ENCODE peak calls at places on chromosomes 12 and 14, in four cellular contexts. W is brain microvascular endothelial cell, P is PC-9, T is astrocyte. N is an unnamed sample.

GRCh38 chr12:120500577-120500976 is 4.7 kb downstream of the DYNLL1 start:
- DNase-seq in W (peak), P (no peak), T (no peak), N (no peak)

GRCh38 chr12:76777765-76778216 is 13.9 kb downstream of the ZDHHC17 start:
- DNase-seq in P (no peak), W (no peak), T (no peak), N (no peak)

GRCh38 chr12:75712223-75712622 is 200.8 kb upstream of the KRR1 start:
- DNase-seq in P (no peak), T (peak), W (no peak), N (no peak)

GRCh38 chr14:93980464-93981201 is 4.3 kb upstream of the ASB2 start:
- DNase-seq in W (no peak), T (peak), P (no peak), N (no peak)

GRCh38 chr14:69772082-69773017 is 5.4 kb downstream of the SRSF5 start:
- DNase-seq in P (no peak), W (no peak), T (no peak), N (no peak)

GRCh38 chr12:90076851-90077319 is 368.2 kb upstream of the ATP2B1 start:
- DNase-seq in T (no peak), W (no peak), P (no peak), N (no peak)

GRCh38 chr12:120669055-120669828 is 17.7 kb upstream of the MLEC start:
- DNase-seq in W (no peak), P (peak), T (no peak), N (no peak)

GRCh38 chr14:53537421-53538315 is 384.5 kb upstream of the DDHD1 start:
- DNase-seq in W (no peak), T (no peak), P (no peak), N (no peak)

GRCh38 chr14:72528059-72528950 is 365.6 kb downstream of the DPF3 start:
- DNase-seq in T (peak), W (peak), P (no peak), N (no peak)

GRCh38 chr12:23204933-23205778 is 580.2 kb downstream of the ETNK1 start:
- DNase-seq in W (peak), P (no peak), T (peak), N (no peak)

GRCh38 chr12:113788020-113788856 is 177.9 kb downstream of the RBM19 start:
- DNase-seq in P (no peak), T (no peak), W (peak), N (no peak)

DNA sequence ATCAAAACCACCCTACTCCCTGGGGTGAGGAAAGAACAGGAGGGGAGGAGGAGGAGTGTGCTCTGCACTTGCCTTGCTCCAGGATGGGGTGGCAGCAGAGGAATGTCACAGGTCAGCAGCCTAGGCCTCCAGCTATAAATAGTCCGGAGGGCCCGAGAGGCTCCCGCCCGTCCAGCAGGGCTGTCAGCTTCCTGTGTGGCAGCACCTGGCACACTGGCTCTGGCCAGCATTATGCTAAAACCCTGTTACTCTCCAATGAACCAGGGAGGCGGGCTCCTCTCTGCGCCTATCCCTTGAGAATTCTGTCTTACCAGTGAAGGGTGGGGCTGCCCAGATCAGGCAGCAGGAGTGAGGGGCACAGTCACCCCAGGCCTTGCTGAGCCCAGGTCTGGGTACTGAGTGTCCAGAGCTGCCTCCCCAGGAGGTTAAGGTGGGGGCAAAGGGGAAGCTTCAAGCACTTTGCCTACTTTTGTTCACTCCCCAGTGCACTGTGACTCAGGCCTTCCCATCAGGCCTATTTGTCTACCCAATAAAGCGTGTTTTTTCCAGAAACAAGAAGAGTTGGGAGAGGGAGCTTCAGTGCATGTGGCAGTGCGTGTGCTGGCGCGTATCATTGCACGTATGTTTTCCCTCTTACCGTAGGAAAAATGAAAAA is 1.1 kb upstream of the COX14 start:
- DNase-seq in P (peak), T (no peak), W (no peak), N (peak)
- H3K27ac ChIP-seq in P (peak), T (no peak), W (peak), N (peak)

GRCh38 chr12:61524851-61525250 is 735.4 kb upstream of the USP15 start:
- DNase-seq in T (no peak), W (no peak), P (no peak), N (no peak)
- H3K27ac ChIP-seq in T (no peak), W (no peak), P (no peak), N (no peak)

DNA sequence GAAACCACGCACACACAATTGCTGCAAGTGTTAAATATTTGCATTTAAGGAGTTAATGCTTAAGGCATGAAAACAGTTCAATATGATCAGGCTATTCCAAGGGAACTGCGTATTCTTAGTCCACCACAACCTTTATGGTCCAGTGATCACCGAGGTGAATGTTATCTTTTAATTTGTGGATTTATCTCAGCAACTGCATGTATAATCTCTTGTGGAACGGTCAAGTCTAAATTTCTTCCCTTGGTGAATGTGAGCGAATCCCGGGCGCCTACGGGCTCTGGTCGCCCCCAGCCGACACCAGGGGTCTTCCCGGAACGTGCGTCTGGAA is 999 bp upstream of the AK7 start:
- DNase-seq in T (no peak), P (no peak), W (no peak), N (no peak)
- H3K27ac ChIP-seq in T (no peak), P (no peak), W (no peak), N (peak)

GRCh38 chr12:21827135-21827534 is 52.6 kb upstream of the KCNJ8 start:
- DNase-seq in P (no peak), T (no peak), W (no peak), N (no peak)

GRCh38 chr12:21826549-21826940 is 52.0 kb upstream of the KCNJ8 start:
- DNase-seq in P (no peak), T (no peak), W (no peak), N (no peak)

GRCh38 chr12:21825924-21826548 is 51.5 kb upstream of the KCNJ8 start:
- DNase-seq in P (no peak), W (no peak), T (no peak), N (no peak)

GRCh38 chr12:21828111-21828775 is 53.7 kb upstream of the KCNJ8 start:
- DNase-seq in W (no peak), P (no peak), T (no peak), N (no peak)

GRCh38 chr12:21828779-21829178 is 54.3 kb upstream of the KCNJ8 start:
- DNase-seq in T (no peak), P (no peak), W (no peak), N (no peak)
- H3K27ac ChIP-seq in T (no peak), P (no peak), W (no peak), N (no peak)

DNA sequence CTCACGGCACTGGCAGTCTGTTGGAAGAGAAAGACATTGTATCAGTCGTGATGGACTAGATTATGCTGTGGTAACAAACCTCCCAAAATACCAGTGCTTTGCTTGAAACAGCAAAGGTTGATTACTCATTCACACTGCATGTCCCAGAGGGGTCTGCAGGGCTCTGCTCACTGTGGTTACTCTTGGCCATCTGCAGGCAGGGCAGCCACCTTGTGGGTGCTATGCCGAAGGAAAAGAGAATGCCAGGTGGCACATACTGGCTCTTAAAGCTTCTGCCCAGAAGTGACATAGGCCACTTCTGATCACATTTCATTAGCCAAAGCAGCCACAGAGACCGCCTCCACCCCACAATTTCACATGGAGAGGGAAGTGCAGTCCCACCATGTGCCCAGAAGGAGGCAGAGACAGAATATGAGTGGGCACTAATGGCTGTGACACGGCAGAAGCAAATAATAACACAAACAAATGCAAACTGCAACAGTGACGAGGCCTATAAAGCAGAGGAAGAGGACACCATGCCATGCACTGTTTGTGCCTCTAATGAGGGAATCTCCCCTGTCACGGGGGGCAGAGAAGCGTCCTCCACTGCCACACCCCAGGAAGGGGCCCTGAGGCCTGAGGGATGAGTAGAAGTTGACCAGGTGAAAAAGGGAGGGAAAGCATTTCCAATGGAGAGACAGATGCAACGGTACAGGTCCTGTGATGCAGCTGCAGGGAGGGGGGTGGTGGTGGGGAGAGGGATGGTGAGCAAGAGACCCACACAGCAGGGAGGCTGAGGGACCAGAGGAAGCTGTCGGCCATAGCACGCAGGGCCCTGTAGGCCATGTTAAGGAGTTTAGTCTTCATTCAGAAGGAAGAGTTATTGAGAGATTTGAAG is 51.7 kb upstream of the KICS2 start:
- DNase-seq in T (no peak), P (no peak), W (peak), N (no peak)
- H3K27ac ChIP-seq in T (no peak), P (no peak), W (no peak), N (no peak)

DNA sequence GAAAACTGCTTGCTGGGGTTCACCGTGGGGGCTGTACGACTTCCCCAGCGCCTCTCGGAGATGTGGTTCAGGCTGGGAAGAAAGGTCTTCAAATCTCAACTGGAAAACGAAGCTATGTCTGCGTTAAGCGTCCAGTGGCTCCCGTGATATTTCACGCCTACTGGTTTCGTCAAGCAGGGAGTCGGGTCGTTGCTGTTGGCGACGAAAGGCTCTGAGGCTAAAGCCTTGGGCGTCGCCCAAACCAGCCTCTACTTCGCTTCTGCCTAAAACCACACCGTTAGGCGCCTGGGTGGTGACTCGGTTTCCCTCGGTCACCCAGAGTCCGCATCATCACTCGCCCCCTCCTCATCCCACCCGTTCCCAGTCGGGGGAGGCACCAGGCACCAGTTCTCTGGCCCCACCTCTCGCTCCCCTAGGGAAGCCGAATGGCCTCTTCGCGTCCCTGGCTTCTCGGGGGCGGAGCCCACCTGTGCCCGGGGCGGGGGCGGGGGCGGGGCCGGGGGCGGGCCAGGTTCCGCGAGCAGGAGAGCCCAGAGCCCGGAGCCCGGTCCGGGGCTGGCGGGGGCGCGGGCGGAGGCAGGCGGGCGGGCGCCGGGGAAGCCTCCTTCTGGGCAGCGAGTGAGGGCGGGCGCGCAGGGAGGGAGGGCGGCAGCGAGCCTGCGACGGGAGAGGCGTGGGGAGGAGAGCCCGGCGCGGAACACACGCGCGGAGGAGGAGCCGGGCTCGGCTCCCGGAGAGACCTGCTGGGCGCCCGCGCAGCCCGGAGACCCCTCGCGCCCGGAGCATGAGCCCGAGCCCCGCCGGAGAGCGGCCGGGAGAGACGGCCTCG is at the start of gene B4GALNT3:
- DNase-seq in T (no peak), W (no peak), P (peak), N (peak)
- H3K27ac ChIP-seq in T (no peak), W (no peak), P (no peak), N (no peak)

DNA sequence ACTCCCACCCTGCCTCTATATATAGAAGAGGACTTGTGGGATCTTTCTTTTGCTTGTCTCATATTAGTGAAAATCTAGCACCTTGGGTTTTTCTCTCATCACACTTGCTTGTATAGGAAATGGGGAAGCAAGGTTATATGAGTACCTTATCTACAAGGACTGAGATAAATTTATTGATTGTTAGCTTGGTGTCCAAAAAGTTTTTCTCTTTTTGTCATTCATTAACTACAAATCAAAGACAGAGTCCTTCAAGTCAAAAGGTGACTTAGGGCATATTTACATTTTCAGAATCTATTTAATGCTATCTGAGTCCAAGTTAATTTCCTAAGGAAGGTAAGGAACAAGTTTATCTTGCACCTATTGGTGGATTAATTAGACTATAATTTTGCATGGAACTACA is 92.7 kb downstream of the SNAPC1 start:
- DNase-seq in T (no peak), P (no peak), W (no peak), N (no peak)
- H3K27ac ChIP-seq in T (no peak), P (no peak), W (no peak), N (no peak)

GRCh38 chr14:70780396-70781075 is 28.8 kb downstream of the MAP3K9 start:
- DNase-seq in W (no peak), T (no peak), P (no peak), N (no peak)
- H3K27ac ChIP-seq in W (no peak), T (no peak), P (no peak), N (no peak)

DNA sequence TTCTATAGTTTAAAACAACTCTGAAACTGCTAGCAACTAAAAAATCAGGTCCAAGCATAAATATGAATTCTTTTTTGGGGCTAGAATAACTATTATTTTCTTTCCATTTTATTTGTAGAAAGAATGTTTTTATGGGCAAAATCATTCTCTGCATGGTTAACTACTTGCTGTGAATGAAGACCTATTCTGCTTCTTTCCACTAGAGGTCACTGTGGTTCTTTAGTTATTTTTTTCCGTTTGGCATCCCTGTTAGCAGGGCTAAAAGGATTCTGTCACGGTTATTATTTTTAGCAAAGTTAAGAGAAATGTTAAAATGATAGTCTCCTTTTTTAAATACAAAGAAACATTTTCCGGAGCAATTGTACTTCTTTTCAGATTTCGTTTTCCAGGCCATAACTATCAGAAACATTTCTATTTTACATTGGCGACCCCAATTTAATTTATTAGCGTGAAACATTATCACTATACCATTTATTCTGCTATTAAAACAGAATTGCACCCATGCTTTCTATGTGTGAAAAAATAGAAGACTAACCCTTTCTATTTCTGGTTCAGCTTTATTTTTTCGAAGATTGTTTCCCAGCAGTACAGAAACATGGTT is 404.8 kb downstream of the ATP23 start:
- DNase-seq in W (peak), P (no peak), T (peak), N (peak)
- H3K27ac ChIP-seq in W (no peak), P (no peak), T (no peak), N (no peak)

DNA sequence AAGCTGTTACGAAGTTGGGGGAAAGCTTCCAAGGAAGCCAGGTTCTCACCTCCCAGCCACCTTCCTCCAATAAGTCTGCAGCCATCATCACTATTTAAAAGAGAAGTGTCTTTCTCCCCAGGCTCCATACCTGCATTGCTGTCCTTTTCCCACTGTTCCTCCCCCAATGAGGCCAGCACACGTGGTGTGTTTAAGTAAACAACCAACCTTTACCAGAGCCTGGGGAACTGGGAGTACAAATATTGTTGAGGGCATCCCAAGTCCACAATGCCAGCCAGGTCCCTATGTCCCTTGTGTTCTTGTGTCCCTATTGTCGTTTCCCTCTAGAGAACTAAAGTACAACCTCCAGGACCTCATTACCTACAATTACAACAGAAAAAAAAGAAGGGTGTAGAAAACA is 49.2 kb upstream of the PNMA1 start:
- DNase-seq in P (no peak), T (no peak), W (no peak), N (no peak)
- H3K27ac ChIP-seq in P (no peak), T (no peak), W (no peak), N (no peak)

N was measured in caudate nucleus.